ENCODE peak calls at places on chromosome 12, in five cellular contexts. O is thoracic aorta; M is ELR; W is AG09319; U is naive thymus-derived CD4-positive, alpha-beta T cell. L is an unnamed sample.

GRCh38 chr12:88371416-88372183 is 208.7 kb downstream of the KITLG start:
- DNase-seq in O (peak), M (peak), W (no peak), U (no peak), L (no peak)

GRCh38 chr12:14364583-14365271 is 755 bp upstream of the ATF7IP start:
- DNase-seq in O (no peak), M (no peak), W (no peak), U (no peak), L (no peak)

GRCh38 chr12:53985900-53986685 is 1.1 kb downstream of the HOXC10 start:
- DNase-seq in O (no peak), M (peak), W (no peak), U (no peak), L (no peak)

GRCh38 chr12:4445156-4446020 is at the start of gene FGF6:
- DNase-seq in O (no peak), M (no peak), W (no peak), U (no peak), L (no peak)

GRCh38 chr12:47650469-47650868 is 55.4 kb downstream of the RPAP3 start:
- DNase-seq in O (no peak), M (peak), W (no peak), U (no peak), L (no peak)

GRCh38 chr12:6041891-6042290 is 82.6 kb downstream of the VWF start:
- DNase-seq in O (no peak), M (peak), W (no peak), U (no peak), L (no peak)

GRCh38 chr12:13165578-13166120 is 30.9 kb upstream of the EMP1 start:
- DNase-seq in O (peak), M (peak), W (no peak), U (peak), L (no peak)

GRCh38 chr12:45634273-45634917 is 95.1 kb upstream of the ARID2 start:
- DNase-seq in O (no peak), M (no peak), W (no peak), U (no peak), L (no peak)

GRCh38 chr12:12736759-12737676 is 19.9 kb downstream of the CDKN1B start:
- DNase-seq in O (no peak), M (peak), W (no peak), U (no peak), L (peak)

GRCh38 chr12:3160081-3160480 is 82.9 kb downstream of the TSPAN9 start:
- DNase-seq in O (no peak), M (peak), W (no peak), U (no peak), L (no peak)

L was measured in NCI-H748 treated with DMSO at 0.1 percent for 48 hours.